ENCODE peak calls at places on chromosomes 13 and 19, in nine cellular contexts. E is D341Med; G is breast epithelium; R is iris pigment epithelial cell; B is activated T-helper 1 cell treated with anti-CD3 and anti-CD28 coated beads, Interleukin-2, amount 50 U/mL, for 16 hours; F is posterior cingulate gyrus; H is retina; J is EH; X is NCI-H345. D is an unnamed sample.

GRCh38 chr13:100611678-100612492 is 23.3 kb upstream of the GGACT start:
- DNase-seq in R (no peak), H (no peak), J (no peak), F (no peak), G (no peak), B (no peak), E (no peak), X (no peak), D (no peak)

GRCh38 chr13:49810825-49811526 is 18.5 kb upstream of the KPNA3 start:
- DNase-seq in E (no peak), F (no peak), X (no peak), H (no peak), J (peak), B (no peak), R (peak), G (no peak), D (no peak)

GRCh38 chr19:13037161-13037560 is 41.9 kb downstream of the NFIX start:
- DNase-seq in F (no peak), E (no peak), G (no peak), R (peak), B (no peak), J (peak), H (no peak), X (no peak), D (peak)

GRCh38 chr13:47287291-47287751 is 390.5 kb upstream of the HTR2A start:
- DNase-seq in J (peak), R (peak), B (no peak), H (no peak), E (no peak), X (no peak), G (no peak), F (no peak), D (peak)

GRCh38 chr19:18696023-18696422 is 12.5 kb downstream of the CRTC1 start:
- DNase-seq in H (no peak), X (no peak), J (no peak), F (no peak), B (no peak), G (no peak), R (no peak), E (no peak), D (no peak)

GRCh38 chr13:40764587-40765403 is 6.2 kb downstream of the MRPS31 start:
- DNase-seq in R (peak), F (no peak), X (no peak), E (no peak), J (peak), B (no peak), H (no peak), G (no peak), D (no peak)

GRCh38 chr19:52658595-52658994 is 20.4 kb upstream of the ZNF83 start:
- DNase-seq in X (no peak), B (no peak), R (no peak), H (no peak), G (no peak), F (no peak), E (no peak), J (no peak), D (no peak)

GRCh38 chr13:93233997-93234416 is 7.4 kb downstream of the GPC6 start:
- DNase-seq in R (no peak), E (no peak), G (no peak), J (no peak), X (no peak), B (no peak), H (no peak), F (no peak), D (no peak)

GRCh38 chr13:74647211-74647610 is 513.0 kb upstream of the KLF12 start:
- DNase-seq in R (no peak), F (no peak), B (no peak), X (no peak), E (no peak), H (no peak), G (no peak), J (no peak), D (no peak)

GRCh38 chr13:113947321-113948033 is 26.4 kb downstream of the C13orf46 start:
- DNase-seq in H (peak), X (no peak), B (no peak), G (no peak), J (peak), R (peak), F (peak), E (no peak), D (peak)

GRCh38 chr19:35355851-35356460 is 2.3 kb upstream of the FFAR3 start:
- DNase-seq in R (no peak), G (peak), F (no peak), X (no peak), H (no peak), J (no peak), E (no peak), B (no peak), D (no peak)

D was measured in HFFc6.